ENCODE peak calls at places on chromosomes 2 and 18, in five cellular contexts. D, Y, Z, A and G are unnamed samples.

GRCh38 chr2:2660789-2661355 is 329.8 kb upstream of the MYT1L start:
- DNase-seq in D (no peak), Y (no peak), A (no peak), Z (peak; percentile 37), G (no peak)

GRCh38 chr2:181517685-181518301 is 60.6 kb downstream of the ITGA4 start:
- DNase-seq in A (no peak), Z (no peak), D (no peak), Y (no peak), G (no peak)

GRCh38 chr18:52341617-52342381 is 1.8 kb downstream of the DCC start:
- DNase-seq in Y (no peak), D (no peak), A (peak; percentile 63), Z (no peak), G (no peak)

GRCh38 chr2:174699993-174700766 is 64.1 kb downstream of the CHRNA1 start:
- DNase-seq in Y (no peak), Z (no peak), D (no peak), A (no peak), G (peak; percentile 7)

GRCh38 chr2:30217644-30218361 is 13.5 kb upstream of the LBH start:
- DNase-seq in Y (peak; percentile 93), D (no peak), Z (peak; percentile 89), A (no peak), G (no peak)

GRCh38 chr2:529425-529824 is 147.8 kb downstream of the TMEM18 start:
- DNase-seq in Z (no peak), Y (no peak), D (no peak), A (no peak), G (no peak)

GRCh38 chr2:160384791-160385190 is 108.8 kb downstream of the RBMS1 start:
- DNase-seq in D (no peak), A (no peak), Z (no peak), Y (no peak), G (no peak)

GRCh38 chr2:56224316-56224715 is 40.5 kb downstream of the CCDC85A start:
- DNase-seq in Y (no peak), Z (no peak), D (no peak), A (no peak), G (no peak)

GRCh38 chr2:175207741-175208438 is 26.4 kb upstream of the ATP5MC3 start:
- DNase-seq in A (peak; percentile 17), Y (peak; percentile 83), Z (no peak), D (peak; percentile 59), G (no peak)

GRCh38 chr2:66507673-66508127 is 72.8 kb downstream of the MEIS1 start:
- DNase-seq in D (no peak), A (no peak), Y (no peak), Z (no peak), G (no peak)

GRCh38 chr2:217650716-217651360 is 352.0 kb downstream of the TNS1 start:
- DNase-seq in D (peak; percentile 67), Y (no peak), Z (no peak), A (no peak), G (no peak)

GRCh38 chr2:182038579-182038978 is 52.9 kb downstream of the PPP1R1C start:
- DNase-seq in D (no peak), Z (no peak), Y (no peak), A (no peak), G (no peak)

GRCh38 chr2:172813314-172813888 is 77.8 kb downstream of the RAPGEF4 start:
- DNase-seq in A (no peak), Y (no peak), Z (no peak), D (no peak), G (no peak)
- TF ChIP-seq CTCF in A (peak; percentile 31), Y (no peak), Z (peak; percentile 19), D (peak; percentile 13), G (peak; percentile 17)

DNA sequence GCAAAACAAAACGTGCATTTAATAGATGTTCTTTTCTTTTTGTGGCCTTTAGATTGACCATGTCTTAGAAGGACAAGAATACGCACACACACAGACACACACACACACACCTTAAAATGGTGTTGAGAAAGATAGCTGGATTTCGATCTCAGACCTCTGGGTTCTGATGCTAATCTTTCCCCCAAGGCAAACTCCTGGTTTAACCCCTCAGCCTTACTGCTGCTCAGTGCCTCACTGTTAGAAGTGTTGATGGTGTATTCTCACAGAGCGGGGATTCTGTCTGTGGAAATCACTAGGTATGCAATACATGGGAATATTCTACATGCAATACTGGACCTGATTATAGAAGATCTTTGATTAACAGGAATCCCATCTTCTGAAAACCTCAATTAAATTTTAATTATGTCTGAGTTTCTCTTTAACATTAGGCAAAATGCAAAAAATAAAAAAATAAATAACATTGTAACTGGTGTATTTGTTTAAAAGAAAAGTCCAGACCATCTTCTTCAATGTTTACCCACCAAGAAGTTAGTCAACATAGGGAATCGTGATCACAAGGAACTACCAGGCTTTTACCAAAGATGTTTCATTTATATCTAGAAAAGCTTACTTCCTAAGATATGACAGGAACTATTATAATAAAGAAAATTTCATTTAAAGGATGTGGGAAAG is 613.5 kb downstream of the LRP1B start:
- DNase-seq in Z (no peak), A (no peak), Y (no peak), D (no peak), G (no peak)
- H3K27ac ChIP-seq in Z (no peak overlapping the region), A (no peak overlapping the region), Y (no peak overlapping the region), D (no peak overlapping the region), G (no peak overlapping the region)

GRCh38 chr2:137886432-137886831 is 77.8 kb upstream of the HNMT start:
- DNase-seq in Z (no peak), Y (no peak), D (no peak), A (no peak), G (no peak)

GRCh38 chr2:137893145-137893544 is 71.1 kb upstream of the HNMT start:
- DNase-seq in D (no peak), Z (no peak), Y (no peak), A (no peak), G (no peak)

DNA sequence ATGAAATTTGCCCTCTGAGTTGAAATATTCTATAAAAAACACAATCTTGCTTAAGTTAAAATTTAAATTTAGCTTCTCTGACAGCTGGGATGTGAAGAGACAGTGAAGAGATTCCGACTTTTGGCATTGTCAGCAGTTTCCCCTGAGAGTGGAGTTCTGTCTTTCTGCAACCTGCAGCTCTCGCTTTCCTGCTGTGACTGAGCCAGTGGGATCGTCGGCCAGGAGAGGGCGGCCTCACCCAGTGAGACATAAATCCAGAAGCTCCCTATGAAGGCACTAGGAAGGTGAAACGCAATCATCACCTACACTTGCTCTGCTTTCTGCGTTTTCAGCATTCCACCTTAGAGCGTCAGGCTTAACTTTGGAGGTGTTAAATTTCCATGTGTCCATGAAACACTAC is 75.4 kb upstream of the HNMT start:
- DNase-seq in Z (no peak), D (peak; percentile 5), Y (peak; percentile 51), A (peak; percentile 33), G (no peak)
- TF ChIP-seq CTCF in Z (peak; percentile 21), D (no peak), Y (no peak), A (no peak), G (no peak)

GRCh38 chr18:26548144-26549102 is at the start of gene KCTD1:
- DNase-seq in Z (peak; percentile 83), D (peak; percentile 90), A (peak; percentile 72), Y (peak; percentile 83), G (peak; percentile 77)
- H3K27ac ChIP-seq in Z (peak within 1 kb of the TSS; percentile 85), D (peak within 1 kb of the TSS; percentile 52), A (peak within 1 kb of the TSS; percentile 64), Y (peak within 1 kb of the TSS; percentile 82), G (peak within 1 kb of the TSS; percentile 80)

DNA sequence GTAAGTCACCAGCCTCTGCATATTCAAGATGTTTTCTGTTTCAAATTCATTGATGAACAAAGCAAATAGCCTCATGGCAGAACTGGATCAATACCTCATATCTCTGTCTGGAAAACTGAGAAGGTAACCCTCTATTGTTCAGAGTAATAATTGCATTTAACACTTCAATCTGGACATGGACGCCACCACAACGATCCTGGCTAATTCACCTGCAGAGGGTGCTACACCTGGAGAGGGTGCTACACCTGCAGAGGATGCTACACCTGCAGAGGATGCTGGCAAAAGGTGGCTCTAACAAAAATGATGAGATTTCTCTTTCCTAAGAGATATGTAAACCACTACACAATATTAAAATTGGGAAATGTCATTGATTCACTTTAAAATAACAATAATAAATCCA is 183.1 kb upstream of the HNRNPA3 start:
- DNase-seq in Z (no peak), D (no peak), A (no peak), Y (no peak), G (no peak)
- TF ChIP-seq CTCF in Z (no peak), D (no peak), A (no peak), Y (no peak), G (no peak)